ENCODE peak calls at places on chromosomes 2 and 18, in four cellular contexts. D is AG09309, R is A549, Y is transverse colon. Z is an unnamed sample.

GRCh38 chr2:43943809-43944452 is 51.9 kb downstream of the LRPPRC start:
- DNase-seq in D (no peak), R (no peak), Y (no peak), Z (no peak)

GRCh38 chr2:12155308-12156061 is 409.1 kb downstream of the LPIN1 start:
- DNase-seq in D (peak), R (no peak), Y (no peak), Z (no peak)

GRCh38 chr2:50491541-50492114 is 540.3 kb downstream of the NRXN1 start:
- DNase-seq in D (peak), R (peak), Y (peak), Z (peak)

GRCh38 chr2:57842531-57842930 is 204.1 kb upstream of the VRK2 start:
- DNase-seq in D (peak), R (no peak), Y (no peak), Z (peak)

GRCh38 chr18:7728297-7728696 is 161.2 kb downstream of the PTPRM start:
- DNase-seq in D (no peak), R (no peak), Y (no peak), Z (no peak)

GRCh38 chr2:55581875-55582547 is 35.4 kb downstream of the PPP4R3B start:
- DNase-seq in D (peak), R (no peak), Y (peak), Z (peak)

GRCh38 chr2:69600425-69600824 is 43.1 kb downstream of the AAK1 start:
- DNase-seq in D (no peak), R (no peak), Y (no peak), Z (no peak)

GRCh38 chr2:567865-568638 is 109.2 kb downstream of the TMEM18 start:
- DNase-seq in D (peak), R (no peak), Y (no peak), Z (peak)

GRCh38 chr2:101613073-101613704 is 84.3 kb upstream of the MAP4K4 start:
- DNase-seq in D (no peak), R (no peak), Y (no peak), Z (no peak)

GRCh38 chr2:23900133-23900926 is 26.6 kb downstream of the ATAD2B start:
- DNase-seq in D (peak), R (peak), Y (peak), Z (no peak)
- H3K4me3 ChIP-seq in D (no peak), R (peak), Y (no peak), Z (no peak)

DNA sequence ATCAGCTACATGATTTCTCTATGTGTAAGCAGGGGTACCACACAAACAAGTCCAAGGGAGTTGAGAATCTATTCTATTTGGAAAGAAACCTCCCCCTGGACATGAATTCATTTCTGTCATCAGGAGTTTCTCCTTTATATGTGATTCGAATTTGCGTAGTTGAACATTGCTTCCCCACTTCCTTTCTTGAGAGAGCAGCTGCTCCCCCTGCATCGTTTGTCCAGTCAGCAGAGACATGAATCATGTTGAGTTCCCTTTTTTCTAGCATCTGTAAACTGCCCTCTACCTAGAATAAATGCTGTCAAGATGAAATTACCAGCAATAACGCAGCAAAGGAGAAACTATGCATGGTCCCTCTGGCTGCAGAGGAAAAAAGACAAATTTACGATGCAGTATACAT is 73.8 kb downstream of the KIF5C start:
- DNase-seq in D (no peak), R (no peak), Y (no peak), Z (no peak)
- H3K4me3 ChIP-seq in D (no peak), R (no peak), Y (no peak), Z (no peak)

GRCh38 chr18:13316066-13316465 is 97.5 kb downstream of the LDLRAD4 start:
- DNase-seq in D (no peak), R (no peak), Y (no peak), Z (no peak)

GRCh38 chr18:13310286-13310685 is 91.7 kb downstream of the LDLRAD4 start:
- DNase-seq in D (no peak), R (no peak), Y (no peak), Z (no peak)

GRCh38 chr18:13312515-13312914 is 94.0 kb downstream of the LDLRAD4 start:
- DNase-seq in D (no peak), R (no peak), Y (no peak), Z (no peak)

GRCh38 chr18:13315000-13315399 is 96.4 kb downstream of the LDLRAD4 start:
- DNase-seq in D (no peak), R (no peak), Y (no peak), Z (no peak)

GRCh38 chr18:13313006-13313661 is 94.6 kb downstream of the LDLRAD4 start:
- DNase-seq in D (no peak), R (no peak), Y (no peak), Z (no peak)
- H3K4me3 ChIP-seq in D (no peak), R (no peak), Y (no peak), Z (no peak)

GRCh38 chr2:98835831-98836385 is 100.1 kb downstream of the CRACDL start:
- DNase-seq in D (no peak), R (no peak), Y (no peak), Z (no peak)
- H3K4me3 ChIP-seq in D (no peak), R (no peak), Y (no peak), Z (no peak)